ENCODE peak calls at places on chromosomes 5 and 9, in five cellular contexts. F is A549, K is SK-N-SH, O is GM12878, N is K562. Q is an unnamed sample.

GRCh38 chr9:36818242-36818938 is 215.7 kb downstream of the PAX5 start:
- DNase-seq in N (no peak), O (no peak), K (no peak), F (no peak), Q (no peak)

GRCh38 chr5:16456103-16456832 is 9.3 kb downstream of the ZNF622 start:
- DNase-seq in K (peak), F (peak), N (peak), O (no peak), Q (peak)

GRCh38 chr9:68507098-68507795 is 33.4 kb downstream of the TMEM252 start:
- DNase-seq in K (peak), O (no peak), F (peak), N (peak), Q (peak)

GRCh38 chr5:1537166-1538154 is 13.7 kb upstream of the LPCAT1 start:
- DNase-seq in F (no peak), O (no peak), N (no peak), K (no peak), Q (no peak)

GRCh38 chr5:169735913-169736312 is 98.8 kb downstream of the DOCK2 start:
- DNase-seq in N (no peak), F (no peak), K (no peak), O (no peak), Q (no peak)

GRCh38 chr9:120970249-120970648 is 43.7 kb upstream of the TRAF1 start:
- DNase-seq in K (no peak), N (no peak), O (no peak), F (no peak), Q (peak)

GRCh38 chr5:152864993-152865392 is 459.9 kb upstream of the NMUR2 start:
- DNase-seq in O (no peak), F (no peak), K (no peak), N (no peak), Q (no peak)

GRCh38 chr5:144236479-144236878 is 65.8 kb downstream of the KCTD16 start:
- DNase-seq in F (no peak), O (no peak), K (no peak), N (no peak), Q (no peak)

GRCh38 chr5:160311491-160312138 is 749 bp downstream of the CCNJL start:
- DNase-seq in K (no peak), N (no peak), O (no peak), F (peak), Q (no peak)

GRCh38 chr5:153147891-153148623 is 342.4 kb upstream of the GRIA1 start:
- DNase-seq in O (no peak), K (peak), N (no peak), F (peak), Q (no peak)

GRCh38 chr5:167653645-167654106 is 637.8 kb upstream of the WWC1 start:
- DNase-seq in K (no peak), N (no peak), O (no peak), F (peak), Q (peak)
- TF ChIP-seq RCOR1 in K (no peak), N (no peak), O (no peak), F (no peak), Q (no peak)

DNA sequence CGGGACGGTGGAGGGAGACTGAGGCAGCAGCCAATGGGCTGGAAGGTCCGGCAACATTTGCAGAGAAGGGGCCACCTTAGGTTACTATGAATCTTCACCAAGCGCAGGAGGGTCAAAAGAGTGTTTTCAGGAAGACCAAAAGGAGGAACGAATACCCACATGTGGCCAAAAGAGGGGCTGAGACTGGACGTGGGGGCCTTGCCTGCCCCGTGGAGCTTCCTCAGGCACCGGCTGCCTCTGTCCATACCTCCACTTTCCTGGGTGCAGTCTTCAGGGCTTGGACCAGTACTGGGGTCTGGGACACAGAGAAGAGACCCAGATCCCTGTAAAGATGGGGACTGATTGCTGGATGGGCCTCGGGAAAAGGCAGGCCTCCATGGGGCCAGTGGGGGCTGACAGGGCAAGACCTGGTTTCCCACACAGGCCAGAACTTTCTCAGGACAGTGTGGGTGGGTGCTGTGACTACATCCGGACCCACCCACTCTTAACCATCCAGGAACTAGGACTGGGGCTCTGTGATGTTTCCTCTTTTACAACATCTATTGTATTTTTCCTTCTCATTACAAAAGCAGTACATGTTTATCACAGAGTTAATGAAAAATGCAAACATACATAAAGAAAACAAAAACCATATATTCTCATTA is 294.7 kb downstream of the ZSWIM6 start:
- DNase-seq in F (no peak), N (no peak), O (no peak), K (no peak), Q (no peak)
- TF ChIP-seq RCOR1 in F (no peak), N (no peak), O (no peak), K (no peak), Q (no peak)

GRCh38 chr9:38017885-38018186 is 51.2 kb downstream of the SHB start:
- DNase-seq in F (no peak), O (no peak), N (no peak), K (no peak), Q (no peak)

GRCh38 chr9:38018964-38019602 is 49.9 kb downstream of the SHB start:
- DNase-seq in K (no peak), F (peak), O (no peak), N (no peak), Q (peak)

GRCh38 chr9:38016375-38017120 is 52.5 kb downstream of the SHB start:
- DNase-seq in F (peak), N (no peak), K (no peak), O (no peak), Q (peak)

GRCh38 chr9:38018230-38018963 is 50.6 kb downstream of the SHB start:
- DNase-seq in K (peak), F (no peak), N (no peak), O (no peak), Q (no peak)

DNA sequence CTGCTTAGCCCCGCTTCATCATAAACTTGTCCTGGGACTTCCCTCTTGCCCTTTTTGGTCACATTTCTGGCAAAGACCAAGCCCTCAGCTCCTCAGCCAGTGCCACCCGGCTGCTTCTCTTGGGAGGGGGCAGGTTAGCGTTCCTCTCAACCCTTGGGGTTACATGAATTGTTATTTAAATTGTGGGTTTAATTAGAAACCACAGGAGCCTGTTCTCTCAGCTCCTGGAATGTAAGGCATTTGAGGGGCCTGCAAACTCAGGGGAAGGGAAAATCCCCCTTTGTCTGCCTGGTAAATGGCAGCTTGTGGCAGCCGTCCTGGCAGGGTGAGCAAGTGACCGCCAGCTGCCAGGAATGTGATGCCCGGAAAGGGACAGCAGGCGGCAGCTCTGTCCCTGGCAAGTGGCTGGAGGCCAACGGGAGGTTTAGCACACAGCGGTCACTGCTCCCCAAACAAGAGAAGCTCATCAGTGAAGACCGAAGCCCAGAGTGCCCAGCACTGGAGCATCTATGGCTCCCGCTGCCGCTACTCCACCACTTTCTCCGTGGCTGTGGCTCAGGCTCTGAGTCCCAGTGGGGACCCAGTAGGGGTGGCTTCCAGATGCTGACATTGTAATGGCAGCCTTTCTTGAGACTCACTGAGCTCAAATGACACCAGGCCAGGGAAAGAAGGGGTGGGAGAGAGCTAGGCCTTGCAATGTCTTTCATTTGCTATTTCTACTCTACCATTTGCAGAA is 51.7 kb downstream of the SHB start:
- DNase-seq in K (peak), N (no peak), O (no peak), F (peak), Q (peak)
- TF ChIP-seq RCOR1 in K (no peak), N (no peak), O (no peak), F (no peak), Q (no peak)

GRCh38 chr5:177388521-177389052 is 4.4 kb downstream of the SLC34A1 start:
- DNase-seq in N (no peak), F (no peak), K (no peak), O (no peak), Q (no peak)

GRCh38 chr5:177392765-177393164 is 7.7 kb downstream of the PFN3 start:
- DNase-seq in O (no peak), K (no peak), N (no peak), F (no peak), Q (no peak)

GRCh38 chr5:177393206-177393765 is 7.2 kb downstream of the PFN3 start:
- DNase-seq in O (no peak), K (no peak), N (no peak), F (no peak), Q (no peak)

GRCh38 chr5:177389368-177390169 is 5.3 kb downstream of the SLC34A1 start:
- DNase-seq in K (no peak), F (no peak), N (no peak), O (peak), Q (peak)

DNA sequence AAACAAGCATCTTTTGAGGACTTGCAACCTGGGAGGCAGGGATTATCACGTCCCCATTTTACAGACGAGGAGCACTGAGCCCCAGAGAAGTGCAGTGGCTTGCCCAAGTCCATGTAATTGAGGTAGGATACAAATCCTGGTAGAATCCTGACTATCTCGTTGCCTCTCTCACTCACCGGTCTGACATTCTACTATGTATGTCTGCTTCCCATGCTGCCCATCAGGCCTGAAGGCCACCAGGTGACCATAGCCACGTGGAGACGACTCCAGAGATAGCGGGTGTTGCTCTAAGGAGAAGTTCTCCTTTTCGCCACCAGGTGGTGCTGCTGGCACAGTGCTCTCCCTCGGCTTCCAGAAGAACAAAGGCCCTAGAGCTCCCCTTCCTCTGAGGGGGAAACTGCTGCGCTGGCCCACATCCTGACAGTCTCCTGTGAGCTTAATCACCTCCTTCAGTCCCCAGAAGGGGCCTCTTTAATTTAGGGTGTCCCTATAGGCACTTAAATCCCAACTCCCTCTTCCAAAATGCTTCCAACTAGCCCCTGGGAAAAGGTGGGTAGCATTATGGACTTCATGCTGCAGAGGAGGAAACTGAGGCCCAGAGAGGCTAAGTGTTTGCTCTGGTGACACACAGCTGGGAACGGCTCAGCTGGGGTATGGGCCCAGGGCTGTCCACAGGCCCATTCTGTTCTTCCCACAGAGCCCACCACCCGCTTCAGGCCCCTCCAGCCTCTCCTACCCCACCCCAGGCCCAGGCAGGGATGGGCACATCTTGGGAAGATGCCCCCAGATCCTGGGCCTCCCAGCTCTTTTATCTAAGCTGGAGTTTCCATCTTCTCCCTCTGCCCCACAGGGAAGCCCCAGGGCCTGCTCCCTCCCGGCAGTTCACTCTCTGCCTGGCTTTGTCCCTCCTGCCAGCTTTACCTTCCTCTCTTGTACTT is 6.4 kb downstream of the SLC34A1 start:
- DNase-seq in O (peak), N (peak), F (peak), K (peak), Q (peak)
- TF ChIP-seq RCOR1 in O (no peak), N (peak), F (no peak), K (peak), Q (no peak)

GRCh38 chr9:131891578-131891977 is 151.7 kb upstream of the RAPGEF1 start:
- DNase-seq in F (no peak), O (no peak), K (no peak), N (no peak), Q (no peak)

GRCh38 chr9:131892162-131892707 is 152.4 kb upstream of the RAPGEF1 start:
- DNase-seq in K (no peak), O (no peak), N (no peak), F (no peak), Q (no peak)

GRCh38 chr9:131888923-131889322 is 149.0 kb upstream of the RAPGEF1 start:
- DNase-seq in O (no peak), F (no peak), N (no peak), K (no peak), Q (no peak)

GRCh38 chr9:131889437-131890244 is 149.8 kb upstream of the RAPGEF1 start:
- DNase-seq in K (peak), N (no peak), O (no peak), F (no peak), Q (no peak)

DNA sequence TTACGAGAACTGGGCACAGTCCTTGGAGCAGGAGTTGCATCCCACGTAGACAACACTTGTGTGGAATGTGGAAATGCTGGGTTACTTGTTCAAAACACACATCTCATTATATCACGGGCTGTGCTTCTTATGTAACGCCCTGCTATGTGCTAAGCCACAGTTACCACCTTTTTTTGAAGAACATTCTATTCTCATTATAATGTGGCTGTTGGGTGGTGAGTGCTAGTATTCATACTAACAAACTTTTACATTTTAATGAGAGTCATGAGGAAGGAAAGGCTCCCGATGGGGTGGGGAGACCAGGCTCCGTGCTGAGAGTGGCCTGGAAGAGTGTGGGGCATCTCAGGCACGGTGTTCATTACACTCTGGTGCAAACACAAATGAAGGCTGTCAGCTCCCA is 153.0 kb upstream of the RAPGEF1 start:
- DNase-seq in F (no peak), K (no peak), O (no peak), N (no peak), Q (no peak)
- TF ChIP-seq RCOR1 in F (no peak), K (no peak), O (no peak), N (no peak), Q (no peak)

GRCh38 chr9:22649384-22649783 is 202.8 kb downstream of the DMRTA1 start:
- DNase-seq in N (no peak), F (no peak), O (no peak), K (no peak), Q (peak)
- TF ChIP-seq RCOR1 in N (no peak), F (no peak), O (no peak), K (no peak), Q (no peak)

GRCh38 chr5:173420108-173420507 is 91.9 kb upstream of the STC2 start:
- DNase-seq in F (no peak), O (no peak), N (no peak), K (peak), Q (no peak)
- TF ChIP-seq RCOR1 in F (no peak), O (no peak), N (no peak), K (no peak), Q (no peak)

GRCh38 chr9:87195306-87195705 is 248.0 kb upstream of the GAS1 start:
- DNase-seq in N (no peak), O (no peak), F (no peak), K (no peak), Q (peak)

GRCh38 chr9:87201316-87201715 is 254.0 kb upstream of the GAS1 start:
- DNase-seq in O (no peak), F (no peak), K (no peak), N (no peak), Q (peak)

GRCh38 chr9:87198716-87199115 is 251.4 kb upstream of the GAS1 start:
- DNase-seq in F (no peak), K (no peak), O (no peak), N (no peak), Q (peak)

GRCh38 chr9:87197349-87198130 is 250.2 kb upstream of the GAS1 start:
- DNase-seq in K (no peak), F (no peak), N (no peak), O (no peak), Q (no peak)

DNA sequence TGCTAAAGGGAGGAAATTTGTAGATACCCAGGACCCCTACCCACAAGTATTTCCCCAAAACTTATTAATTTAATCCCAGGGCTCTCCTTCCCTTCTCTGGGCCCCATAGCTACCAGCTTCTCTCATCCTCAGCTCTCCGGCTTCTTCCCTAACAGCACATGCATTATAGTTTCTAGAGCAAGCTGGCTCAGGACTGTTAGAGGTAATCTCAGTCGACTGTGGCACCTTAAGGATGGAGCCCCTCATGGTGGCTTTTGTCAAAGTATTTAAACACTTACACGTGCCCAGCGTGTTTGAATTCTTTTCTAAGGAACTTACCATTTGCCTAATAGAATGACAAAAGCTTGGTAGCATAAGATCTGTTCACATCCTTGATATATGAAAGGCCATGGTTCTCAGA is 252.5 kb upstream of the GAS1 start:
- DNase-seq in K (no peak), N (no peak), F (no peak), O (no peak), Q (no peak)
- TF ChIP-seq RCOR1 in K (no peak), N (no peak), F (no peak), O (no peak), Q (no peak)

GRCh38 chr9:86353591-86354047 is 591 bp downstream of the TUT7 start:
- DNase-seq in F (no peak), N (no peak), K (no peak), O (no peak), Q (no peak)
- TF ChIP-seq RCOR1 in F (no peak), N (no peak), K (no peak), O (no peak), Q (no peak)

DNA sequence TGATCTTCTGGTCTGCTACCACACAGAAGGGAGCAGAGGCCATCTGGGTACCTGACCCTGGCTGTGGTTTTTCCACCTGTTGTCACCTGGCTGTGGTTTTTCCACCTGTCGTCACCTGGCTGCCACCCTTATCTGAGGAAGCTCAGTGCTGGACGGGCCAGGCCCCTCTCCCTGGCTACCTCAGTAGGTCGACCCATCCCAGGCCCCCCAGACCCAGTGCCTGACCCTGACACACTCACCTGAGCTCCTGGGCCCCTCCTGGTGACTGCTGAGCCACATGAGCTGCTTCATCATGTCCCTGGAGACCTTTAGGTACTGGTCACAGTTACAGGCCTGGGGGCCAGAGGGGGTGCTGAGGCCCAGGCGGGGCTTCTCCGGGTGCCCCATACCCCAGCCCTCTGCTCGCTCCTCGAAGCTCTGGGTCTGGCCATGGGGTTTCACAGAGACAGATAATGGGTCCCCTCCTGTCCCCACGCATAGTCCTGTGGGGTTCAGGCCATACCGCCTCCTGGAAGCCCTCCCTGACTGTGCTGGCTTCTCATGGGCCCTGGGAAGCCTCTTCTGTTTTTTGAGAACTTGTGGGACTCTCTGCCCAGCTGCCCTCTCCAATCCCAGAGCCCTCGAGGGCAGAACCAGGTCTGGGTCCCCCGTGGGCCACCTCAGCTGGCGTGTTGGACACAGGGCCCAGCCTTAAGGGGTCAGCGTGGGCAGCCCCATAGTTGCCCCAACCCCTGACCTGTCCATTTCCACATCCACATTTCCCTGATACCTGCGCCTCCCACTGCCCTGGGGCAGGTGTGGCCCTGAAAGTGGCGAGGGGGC is 7.5 kb upstream of the NRARP start:
- DNase-seq in N (no peak), O (no peak), K (peak), F (no peak), Q (no peak)
- TF ChIP-seq RCOR1 in N (no peak), O (no peak), K (no peak), F (no peak), Q (no peak)